ENCODE peak calls at places on chromosomes 3 and 15, in seven cellular contexts. One of them, this sample, is unnamed.

GRCh38 chr3:134357914-134358811 is 16.1 kb downstream of the AMOTL2 start:
- DNase-seq in fibroblast of lung: peak
- DNase-seq in ELF-1: peak
- DNase-seq in cortex of kidney: no peak
- DNase-seq in MM.1S: peak
- DNase-seq in epithelial cell of proximal tubule: peak
- DNase-seq in hypothalamus: no peak
- DNase-seq in this sample: peak

GRCh38 chr3:127634653-127635052 is 5.7 kb downstream of the PODXL2 start:
- DNase-seq in MM.1S: no peak
- DNase-seq in fibroblast of lung: no peak
- DNase-seq in ELF-1: no peak
- DNase-seq in cortex of kidney: no peak
- DNase-seq in hypothalamus: no peak
- DNase-seq in epithelial cell of proximal tubule: no peak
- DNase-seq in this sample: no peak

GRCh38 chr15:67003586-67003985 is 61.8 kb upstream of the SMAD3 start:
- DNase-seq in cortex of kidney: no peak
- DNase-seq in epithelial cell of proximal tubule: no peak
- DNase-seq in hypothalamus: no peak
- DNase-seq in ELF-1: no peak
- DNase-seq in fibroblast of lung: no peak
- DNase-seq in MM.1S: no peak
- DNase-seq in this sample: no peak

GRCh38 chr3:64648927-64649906 is 38.6 kb downstream of the ADAMTS9 start:
- DNase-seq in hypothalamus: no peak
- DNase-seq in epithelial cell of proximal tubule: no peak
- DNase-seq in MM.1S: no peak
- DNase-seq in cortex of kidney: no peak
- DNase-seq in ELF-1: no peak
- DNase-seq in fibroblast of lung: no peak
- DNase-seq in this sample: no peak

GRCh38 chr3:119227064-119227850 is 13.4 kb downstream of the B4GALT4 start:
- DNase-seq in MM.1S: no peak
- DNase-seq in epithelial cell of proximal tubule: no peak
- DNase-seq in hypothalamus: no peak
- DNase-seq in fibroblast of lung: no peak
- DNase-seq in ELF-1: no peak
- DNase-seq in cortex of kidney: no peak
- DNase-seq in this sample: no peak

GRCh38 chr3:71069797-71070196 is 513.7 kb downstream of the FOXP1 start:
- DNase-seq in fibroblast of lung: peak
- DNase-seq in epithelial cell of proximal tubule: no peak
- DNase-seq in MM.1S: peak
- DNase-seq in hypothalamus: peak
- DNase-seq in cortex of kidney: no peak
- DNase-seq in ELF-1: peak
- DNase-seq in this sample: peak

GRCh38 chr3:50323614-50324199 is 1.2 kb upstream of the HYAL2 start:
- DNase-seq in hypothalamus: no peak
- DNase-seq in epithelial cell of proximal tubule: no peak
- DNase-seq in MM.1S: no peak
- DNase-seq in fibroblast of lung: no peak
- DNase-seq in cortex of kidney: no peak
- DNase-seq in ELF-1: no peak
- DNase-seq in this sample: no peak

GRCh38 chr15:83695901-83696425 is 42.0 kb downstream of the ADAMTSL3 start:
- DNase-seq in fibroblast of lung: no peak
- DNase-seq in ELF-1: peak
- DNase-seq in epithelial cell of proximal tubule: no peak
- DNase-seq in hypothalamus: no peak
- DNase-seq in cortex of kidney: no peak
- DNase-seq in MM.1S: no peak
- DNase-seq in this sample: no peak

GRCh38 chr3:189389346-189389745 is 217.6 kb downstream of the TPRG1 start:
- DNase-seq in cortex of kidney: no peak
- DNase-seq in fibroblast of lung: peak
- DNase-seq in MM.1S: no peak
- DNase-seq in hypothalamus: no peak
- DNase-seq in epithelial cell of proximal tubule: no peak
- DNase-seq in ELF-1: no peak
- DNase-seq in this sample: no peak

GRCh38 chr3:181941250-181941649 is 229.5 kb downstream of the SOX2 start:
- DNase-seq in MM.1S: peak
- DNase-seq in cortex of kidney: no peak
- DNase-seq in epithelial cell of proximal tubule: no peak
- DNase-seq in fibroblast of lung: no peak
- DNase-seq in hypothalamus: no peak
- DNase-seq in ELF-1: no peak
- DNase-seq in this sample: peak

GRCh38 chr3:150232992-150233451 is 175.1 kb upstream of the TSC22D2 start:
- DNase-seq in fibroblast of lung: peak
- DNase-seq in hypothalamus: no peak
- DNase-seq in cortex of kidney: no peak
- DNase-seq in MM.1S: no peak
- DNase-seq in epithelial cell of proximal tubule: no peak
- DNase-seq in ELF-1: peak
- DNase-seq in this sample: no peak

GRCh38 chr3:58429657-58430056 is 4.0 kb downstream of the PDHB start:
- DNase-seq in MM.1S: peak
- DNase-seq in cortex of kidney: no peak
- DNase-seq in ELF-1: no peak
- DNase-seq in fibroblast of lung: no peak
- DNase-seq in hypothalamus: no peak
- DNase-seq in epithelial cell of proximal tubule: no peak
- DNase-seq in this sample: peak

GRCh38 chr3:4493931-4494806 is 1.0 kb downstream of the ITPR1 start:
- DNase-seq in cortex of kidney: no peak
- DNase-seq in ELF-1: peak
- DNase-seq in fibroblast of lung: peak
- DNase-seq in MM.1S: no peak
- DNase-seq in epithelial cell of proximal tubule: no peak
- DNase-seq in hypothalamus: no peak
- DNase-seq in this sample: no peak

GRCh38 chr15:35738370-35738769 is 192.4 kb upstream of the DPH6 start:
- DNase-seq in fibroblast of lung: peak
- DNase-seq in cortex of kidney: no peak
- DNase-seq in MM.1S: no peak
- DNase-seq in epithelial cell of proximal tubule: no peak
- DNase-seq in ELF-1: peak
- DNase-seq in hypothalamus: no peak
- DNase-seq in this sample: no peak

GRCh38 chr3:131216340-131216739 is 165.2 kb upstream of the NUDT16 start:
- DNase-seq in hypothalamus: no peak
- DNase-seq in fibroblast of lung: peak
- DNase-seq in MM.1S: no peak
- DNase-seq in ELF-1: no peak
- DNase-seq in epithelial cell of proximal tubule: no peak
- DNase-seq in cortex of kidney: no peak
- DNase-seq in this sample: no peak

GRCh38 chr3:194806991-194807685 is 121.5 kb downstream of the FAM43A start:
- DNase-seq in fibroblast of lung: no peak
- DNase-seq in hypothalamus: no peak
- DNase-seq in cortex of kidney: no peak
- DNase-seq in MM.1S: no peak
- DNase-seq in ELF-1: no peak
- DNase-seq in epithelial cell of proximal tubule: no peak
- DNase-seq in this sample: no peak

GRCh38 chr3:38605981-38606380 is 43.5 kb downstream of the SCN5A start:
- DNase-seq in ELF-1: no peak
- DNase-seq in fibroblast of lung: no peak
- DNase-seq in cortex of kidney: no peak
- DNase-seq in hypothalamus: no peak
- DNase-seq in MM.1S: no peak
- DNase-seq in epithelial cell of proximal tubule: no peak
- DNase-seq in this sample: no peak

GRCh38 chr3:154718058-154718457 is 288.1 kb upstream of the GPR149 start:
- DNase-seq in hypothalamus: no peak
- DNase-seq in ELF-1: no peak
- DNase-seq in cortex of kidney: no peak
- DNase-seq in fibroblast of lung: no peak
- DNase-seq in MM.1S: no peak
- DNase-seq in epithelial cell of proximal tubule: no peak
- DNase-seq in this sample: no peak

GRCh38 chr15:75648156-75649000 is 666 bp downstream of the SNX33 start:
- DNase-seq in cortex of kidney: no peak
- DNase-seq in ELF-1: no peak
- DNase-seq in MM.1S: no peak
- DNase-seq in epithelial cell of proximal tubule: no peak
- DNase-seq in hypothalamus: peak
- DNase-seq in fibroblast of lung: peak
- DNase-seq in this sample: no peak

GRCh38 chr15:58629625-58630024 is 119.9 kb downstream of the ADAM10 start:
- DNase-seq in cortex of kidney: no peak
- DNase-seq in hypothalamus: no peak
- DNase-seq in fibroblast of lung: no peak
- DNase-seq in MM.1S: no peak
- DNase-seq in epithelial cell of proximal tubule: no peak
- DNase-seq in ELF-1: no peak
- DNase-seq in this sample: no peak

GRCh38 chr3:157958471-157958870 is 147.7 kb downstream of the SHOX2 start:
- DNase-seq in ELF-1: no peak
- DNase-seq in hypothalamus: no peak
- DNase-seq in cortex of kidney: no peak
- DNase-seq in MM.1S: no peak
- DNase-seq in fibroblast of lung: no peak
- DNase-seq in epithelial cell of proximal tubule: no peak
- DNase-seq in this sample: no peak

GRCh38 chr3:49339593-49339946 is 283 bp downstream of the USP4 start:
- DNase-seq in epithelial cell of proximal tubule: no peak
- DNase-seq in cortex of kidney: no peak
- DNase-seq in ELF-1: no peak
- DNase-seq in hypothalamus: peak
- DNase-seq in MM.1S: no peak
- DNase-seq in fibroblast of lung: no peak
- DNase-seq in this sample: no peak

GRCh38 chr3:189572249-189572648 is 58.9 kb upstream of the TP63 start:
- DNase-seq in cortex of kidney: no peak
- DNase-seq in hypothalamus: no peak
- DNase-seq in fibroblast of lung: no peak
- DNase-seq in ELF-1: no peak
- DNase-seq in epithelial cell of proximal tubule: no peak
- DNase-seq in MM.1S: no peak
- DNase-seq in this sample: peak

GRCh38 chr3:149658444-149659172 is 783 bp upstream of the WWTR1 start:
- DNase-seq in fibroblast of lung: peak
- DNase-seq in hypothalamus: peak
- DNase-seq in epithelial cell of proximal tubule: no peak
- DNase-seq in ELF-1: peak
- DNase-seq in MM.1S: peak
- DNase-seq in cortex of kidney: peak
- DNase-seq in this sample: peak

GRCh38 chr3:41116851-41117250 is 82.5 kb upstream of the CTNNB1 start:
- DNase-seq in epithelial cell of proximal tubule: no peak
- DNase-seq in hypothalamus: no peak
- DNase-seq in ELF-1: no peak
- DNase-seq in cortex of kidney: no peak
- DNase-seq in fibroblast of lung: no peak
- DNase-seq in MM.1S: no peak
- DNase-seq in this sample: no peak

GRCh38 chr3:14057701-14058100 is 67.0 kb downstream of the CHCHD4 start:
- DNase-seq in hypothalamus: no peak
- DNase-seq in MM.1S: no peak
- DNase-seq in cortex of kidney: no peak
- DNase-seq in ELF-1: peak
- DNase-seq in epithelial cell of proximal tubule: no peak
- DNase-seq in fibroblast of lung: no peak
- DNase-seq in this sample: peak

GRCh38 chr3:134682196-134682880 is 31.5 kb upstream of the KY start:
- DNase-seq in fibroblast of lung: no peak
- DNase-seq in epithelial cell of proximal tubule: no peak
- DNase-seq in hypothalamus: no peak
- DNase-seq in MM.1S: no peak
- DNase-seq in cortex of kidney: no peak
- DNase-seq in ELF-1: no peak
- DNase-seq in this sample: no peak

GRCh38 chr3:183291511-183292031 is 38.5 kb downstream of the B3GNT5 start:
- DNase-seq in epithelial cell of proximal tubule: no peak
- DNase-seq in cortex of kidney: no peak
- DNase-seq in ELF-1: no peak
- DNase-seq in fibroblast of lung: peak
- DNase-seq in MM.1S: no peak
- DNase-seq in hypothalamus: no peak
- DNase-seq in this sample: no peak

GRCh38 chr3:157381606-157382005 is 55.0 kb upstream of the PTX3 start:
- DNase-seq in ELF-1: no peak
- DNase-seq in MM.1S: no peak
- DNase-seq in hypothalamus: no peak
- DNase-seq in fibroblast of lung: no peak
- DNase-seq in cortex of kidney: no peak
- DNase-seq in epithelial cell of proximal tubule: no peak
- DNase-seq in this sample: no peak

GRCh38 chr3:195906865-195907729 is 1.3 kb downstream of the TNK2 start:
- DNase-seq in MM.1S: peak
- DNase-seq in hypothalamus: no peak
- DNase-seq in epithelial cell of proximal tubule: no peak
- DNase-seq in cortex of kidney: no peak
- DNase-seq in ELF-1: peak
- DNase-seq in fibroblast of lung: no peak
- DNase-seq in this sample: peak

GRCh38 chr15:99412082-99412481 is 153.7 kb upstream of the MEF2A start:
- DNase-seq in hypothalamus: no peak
- DNase-seq in ELF-1: no peak
- DNase-seq in epithelial cell of proximal tubule: no peak
- DNase-seq in cortex of kidney: no peak
- DNase-seq in MM.1S: no peak
- DNase-seq in fibroblast of lung: no peak
- DNase-seq in this sample: no peak

GRCh38 chr3:31423522-31423921 is 109.2 kb upstream of the STT3B start:
- DNase-seq in ELF-1: peak
- DNase-seq in MM.1S: peak
- DNase-seq in hypothalamus: no peak
- DNase-seq in fibroblast of lung: peak
- DNase-seq in epithelial cell of proximal tubule: peak
- DNase-seq in cortex of kidney: no peak
- DNase-seq in this sample: peak

GRCh38 chr3:186843039-186843432 is 526 bp downstream of the ADIPOQ start:
- DNase-seq in hypothalamus: no peak
- DNase-seq in MM.1S: no peak
- DNase-seq in epithelial cell of proximal tubule: no peak
- DNase-seq in cortex of kidney: no peak
- DNase-seq in fibroblast of lung: no peak
- DNase-seq in ELF-1: no peak
- DNase-seq in this sample: no peak

GRCh38 chr15:80275946-80276345 is 23.9 kb upstream of the CTXND1 start:
- DNase-seq in cortex of kidney: no peak
- DNase-seq in hypothalamus: no peak
- DNase-seq in epithelial cell of proximal tubule: no peak
- DNase-seq in ELF-1: no peak
- DNase-seq in fibroblast of lung: peak
- DNase-seq in MM.1S: no peak
- DNase-seq in this sample: no peak